ENCODE peak calls at places on chromosomes 11 and 22, in four cellular contexts. S is HepG2, X is HCT116, L is K562. B is an unnamed sample.

GRCh38 chr11:78194490-78194889 is 5.8 kb downstream of the USP35 start:
- DNase-seq in S (no peak), X (no peak), L (no peak), B (no peak)

GRCh38 chr22:17781319-17782031 is 7.2 kb upstream of the BID start:
- DNase-seq in S (peak; percentile 78), X (no peak), L (no peak), B (no peak)

GRCh38 chr11:61999141-61999975 is 31.9 kb upstream of the FTH1 start:
- DNase-seq in S (peak; percentile 64), X (no peak), L (no peak), B (no peak)

GRCh38 chr11:11899401-11899800 is 57.6 kb downstream of the USP47 start:
- DNase-seq in S (no peak), X (no peak), L (no peak), B (no peak)

GRCh38 chr11:131423715-131424114 is 53.3 kb downstream of the NTM start:
- DNase-seq in S (no peak), X (no peak), L (no peak), B (no peak)

GRCh38 chr11:94638278-94638901 is 71.2 kb downstream of the PIWIL4 start:
- DNase-seq in S (no peak), X (no peak), L (no peak), B (peak; percentile 16)

GRCh38 chr11:58685973-58686720 is 45.6 kb downstream of the GLYAT start:
- DNase-seq in S (no peak), X (no peak), L (no peak), B (no peak)

GRCh38 chr22:21972293-21972779 is 10.3 kb downstream of the TOP3B start:
- DNase-seq in S (peak; percentile 22), X (no peak), L (peak; percentile 100), B (no peak)

GRCh38 chr22:38021201-38021600 is 36.0 kb upstream of the PICK1 start:
- DNase-seq in S (no peak), X (no peak), L (no peak), B (no peak)

GRCh38 chr11:2287102-2287501 is 14.6 kb downstream of the C11orf21 start:
- DNase-seq in S (no peak), X (no peak), L (no peak), B (no peak)

GRCh38 chr11:59172345-59173079 is 580 bp downstream of the DTX4 start:
- DNase-seq in S (peak; percentile 10), X (no peak), L (peak; percentile 37), B (peak; percentile 72)

GRCh38 chr11:124892131-124892530 is 5.5 kb downstream of the ROBO4 start:
- DNase-seq in S (no peak), X (no peak), L (no peak), B (no peak)

GRCh38 chr11:124880958-124881357 is 15.7 kb downstream of the ROBO3 start:
- DNase-seq in S (no peak), X (no peak), L (no peak), B (no peak)

GRCh38 chr22:38089474-38089851 is 5.5 kb upstream of the SLC16A8 start:
- DNase-seq in S (no peak), X (no peak), L (no peak), B (no peak)

GRCh38 chr11:29119116-29119515 is 897.7 kb downstream of the KCNA4 start:
- DNase-seq in S (no peak), X (no peak), L (no peak), B (no peak)

GRCh38 chr22:37639070-37639760 is at the start of gene SH3BP1:
- DNase-seq in S (peak; percentile 57), X (no peak), L (peak; percentile 81), B (no peak)

GRCh38 chr11:83933008-83933407 is 646.8 kb upstream of the CCDC90B start:
- DNase-seq in S (no peak), X (no peak), L (no peak), B (no peak)

GRCh38 chr11:34423300-34423699 is 15.4 kb upstream of the CAT start:
- DNase-seq in S (no peak), X (no peak), L (no peak), B (no peak)

GRCh38 chr11:105799728-105800462 is 190.0 kb downstream of the GRIA4 start:
- DNase-seq in S (no peak), X (no peak), L (no peak), B (no peak)

GRCh38 chr11:8060801-8061554 is 20.0 kb upstream of the TUB start:
- DNase-seq in S (no peak), X (no peak), L (no peak), B (peak; percentile 36)

GRCh38 chr11:108926522-108927380 is 261.9 kb downstream of the DDX10 start:
- DNase-seq in S (no peak), X (no peak), L (no peak), B (no peak)

GRCh38 chr11:121650520-121651266 is 197.9 kb upstream of the SORL1-AS1 start:
- DNase-seq in S (no peak), X (no peak), L (no peak), B (no peak)

GRCh38 chr22:28329582-28330073 is 350.0 kb downstream of the TTC28 start:
- DNase-seq in S (no peak), X (no peak), L (no peak), B (no peak)

GRCh38 chr11:11468919-11469318 is 115.9 kb upstream of the CSNK2A3 start:
- DNase-seq in S (no peak), X (no peak), L (no peak), B (no peak)

GRCh38 chr11:124536520-124536919 is 6.9 kb downstream of the OR8B12 start:
- DNase-seq in S (peak; percentile 69), X (peak; percentile 32), L (no peak), B (peak; percentile 59)

GRCh38 chr11:126153999-126154398 is 57.5 kb downstream of the RPUSD4 start:
- DNase-seq in S (no peak), X (peak; percentile 10), L (no peak), B (no peak)

GRCh38 chr11:12860827-12861226 is 148.3 kb upstream of the RASSF10 start:
- DNase-seq in S (no peak), X (no peak), L (no peak), B (no peak)

GRCh38 chr22:38120359-38121110 is 10.1 kb upstream of the BAIAP2L2 start:
- DNase-seq in S (no peak), X (no peak), L (no peak), B (no peak)

GRCh38 chr11:17722000-17722643 is 2.8 kb downstream of the MYOD1 start:
- DNase-seq in S (no peak), X (peak; percentile 41), L (peak; percentile 35), B (no peak)

GRCh38 chr11:70811483-70811882 is 413.2 kb downstream of the CTTN start:
- DNase-seq in S (no peak), X (no peak), L (no peak), B (no peak)

GRCh38 chr11:123628936-123629683 is 25.3 kb downstream of the SCN3B start:
- DNase-seq in S (no peak), X (no peak), L (no peak), B (no peak)

GRCh38 chr22:27641049-27641790 is 160.3 kb downstream of the MN1 start:
- DNase-seq in S (no peak), X (no peak), L (no peak), B (no peak)

GRCh38 chr11:58928691-58929090 is 10.6 kb upstream of the GLYATL1 start:
- DNase-seq in S (no peak), X (no peak), L (no peak), B (no peak)

GRCh38 chr22:26002456-26002855 is 166.8 kb upstream of the SEZ6L start:
- DNase-seq in S (no peak), X (no peak), L (no peak), B (no peak)

GRCh38 chr22:41092847-41093371 is 517 bp downstream of the EP300 start:
- DNase-seq in S (peak; percentile 15), X (no peak), L (no peak), B (peak; percentile 59)

GRCh38 chr11:114399903-114400221 is 449 bp downstream of the C11orf71 start:
- DNase-seq in S (peak; percentile 40), X (no peak), L (no peak), B (no peak)

GRCh38 chr11:15278129-15278528 is 163.4 kb downstream of the INSC start:
- DNase-seq in S (no peak), X (no peak), L (no peak), B (no peak)

DNA sequence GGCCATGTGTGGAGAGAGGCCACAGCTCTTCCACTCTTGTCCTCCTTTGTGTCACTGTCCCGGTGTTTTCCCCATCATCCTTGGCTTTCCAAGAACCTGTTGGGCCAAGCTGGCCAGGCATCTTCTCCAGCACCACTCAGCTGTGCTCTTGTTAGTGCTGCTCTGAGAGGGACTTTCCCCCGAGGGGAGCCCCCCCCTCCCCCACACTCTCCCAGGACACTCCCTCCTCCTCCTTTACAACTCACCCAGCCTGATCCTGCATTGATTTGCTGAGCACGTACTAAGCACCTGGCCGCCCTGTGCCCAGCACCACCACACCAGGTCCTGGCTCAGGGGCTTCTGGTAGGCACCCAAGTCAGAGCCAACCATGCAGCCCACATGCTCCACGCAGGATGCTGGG is 13.2 kb downstream of the TP53AIP1 start:
- DNase-seq in S (no peak), X (no peak), L (no peak), B (no peak)
- TF ChIP-seq FOSL1 in S (no peak), X (no peak), L (no peak), B (no peak)

DNA sequence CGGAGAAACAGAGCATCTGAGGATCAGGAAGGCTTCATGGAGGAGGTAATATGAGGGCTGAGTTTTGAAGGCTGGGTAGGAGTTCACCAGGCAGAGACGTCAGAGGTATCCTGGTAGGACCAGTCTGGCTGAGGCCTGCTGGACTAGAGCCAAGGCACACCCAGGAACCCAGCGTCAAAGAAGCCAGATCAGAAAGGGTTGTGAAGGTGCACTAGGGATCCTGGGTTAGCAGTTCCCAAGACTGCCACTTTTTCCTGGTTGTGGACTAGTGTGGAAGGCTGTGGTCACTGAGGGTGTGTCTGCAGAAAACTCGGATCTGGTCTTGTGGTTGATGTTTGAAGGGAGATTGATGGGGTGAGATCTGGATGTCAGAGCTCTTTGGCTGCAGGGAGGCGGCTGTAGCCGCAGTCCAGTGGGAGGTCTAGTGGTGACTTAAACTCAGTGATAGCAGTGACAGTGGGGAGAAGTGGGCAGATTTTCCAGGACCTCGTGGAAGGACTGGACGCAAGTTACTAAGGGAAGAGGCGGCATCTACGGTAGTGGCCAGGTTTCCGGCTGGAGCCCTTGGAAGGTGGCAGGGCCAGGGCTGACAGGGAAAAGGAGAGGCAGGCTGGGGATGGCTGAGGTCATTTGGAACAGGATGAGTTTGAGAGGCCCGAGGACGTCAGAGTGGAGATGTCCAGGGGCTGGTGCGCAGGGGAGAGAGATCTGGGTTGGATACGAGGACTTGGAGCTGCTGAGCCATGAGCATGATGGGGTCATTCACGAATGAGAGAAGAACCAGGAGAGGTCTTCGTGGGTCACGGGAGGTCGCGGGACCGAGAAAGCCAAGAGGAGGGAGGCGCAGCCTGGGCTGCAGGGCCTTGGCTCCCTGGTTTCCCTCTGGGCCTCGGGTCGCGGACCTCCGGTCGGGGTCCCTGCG is 10.9 kb downstream of the RELA start:
- DNase-seq in S (no peak), X (no peak), L (peak; percentile 31), B (no peak)
- TF ChIP-seq FOSL1 in S (no peak), X (no peak), L (peak; percentile 10), B (no peak)

DNA sequence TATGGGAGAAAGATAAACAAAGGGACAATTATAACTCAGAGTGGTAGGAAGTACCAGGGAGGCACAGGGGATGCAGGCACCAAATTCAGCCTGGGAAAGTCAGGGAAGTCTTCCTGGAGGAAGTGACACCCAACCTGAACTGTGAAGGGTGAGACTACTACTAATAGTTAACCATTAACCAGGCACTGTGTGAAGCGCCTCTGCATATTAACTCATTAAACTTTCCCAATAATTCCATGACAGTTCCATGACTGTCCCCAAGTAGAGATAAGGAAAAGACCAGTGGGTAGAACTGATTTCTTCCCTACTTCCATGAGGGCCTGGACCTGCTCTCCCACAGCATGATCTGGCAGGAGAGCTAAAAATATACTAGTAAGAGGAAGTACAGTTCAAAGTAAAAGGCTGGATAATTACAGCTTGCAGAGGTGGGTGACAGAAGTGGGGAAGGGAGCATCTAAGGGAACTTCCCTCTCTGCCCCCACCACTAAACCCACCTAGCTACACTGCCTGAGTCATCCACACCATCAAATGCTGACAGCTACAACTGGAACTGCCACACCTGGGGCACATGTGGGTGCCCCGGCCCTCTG is 4.7 kb upstream of the AP1B1 start:
- DNase-seq in S (no peak), X (no peak), L (no peak), B (no peak)
- TF ChIP-seq FOSL1 in S (no peak), X (no peak), L (no peak), B (no peak)

GRCh38 chr11:118911113-118911879 is 14.4 kb downstream of the BCL9L start:
- DNase-seq in S (peak; percentile 83), X (no peak), L (peak; percentile 61), B (no peak)
- TF ChIP-seq FOSL1 in S (no peak), X (no peak), L (no peak), B (no peak)

B was measured in H1.